ENCODE peak calls at places on chromosomes 13 and 19, in five cellular contexts. A is transverse colon, Y is psoas muscle, X is aorta, G is OCI-LY7. D is an unnamed sample.

GRCh38 chr19:16587031-16588023 is 15.1 kb upstream of the SLC35E1 start:
- DNase-seq in A (peak; percentile 66), Y (no peak), X (peak; percentile 78), G (peak; percentile 93), D (no peak)

GRCh38 chr13:20720499-20720898 is 17.0 kb downstream of the IL17D start:
- DNase-seq in A (no peak), Y (no peak), X (no peak), G (no peak), D (no peak)

GRCh38 chr19:6754136-6754535 is 13.1 kb downstream of the SH2D3A start:
- DNase-seq in A (no peak), Y (no peak), X (no peak), G (no peak), D (no peak)

GRCh38 chr19:4624301-4624700 is 15.0 kb upstream of the TNFAIP8L1 start:
- DNase-seq in A (no peak), Y (no peak), X (no peak), G (no peak), D (no peak)

GRCh38 chr19:4521170-4521887 is 3.0 kb upstream of the PLIN4 start:
- DNase-seq in A (no peak), Y (no peak), X (no peak), G (no peak), D (no peak)

GRCh38 chr19:6138066-6138465 is 2.6 kb downstream of the ACSBG2 start:
- DNase-seq in A (no peak), Y (no peak), X (no peak), G (no peak), D (no peak)

GRCh38 chr13:28717170-28717569 is 1.6 kb downstream of the SLC46A3 start:
- DNase-seq in A (no peak), Y (no peak), X (no peak), G (no peak), D (no peak)

GRCh38 chr19:10718205-10719196 is 622 bp downstream of the DNM2 start:
- DNase-seq in A (peak; percentile 41), Y (peak; percentile 77), X (peak; percentile 65), G (peak; percentile 63), D (peak; percentile 53)

GRCh38 chr19:53467503-53468262 is at the start of gene ZNF813:
- DNase-seq in A (peak; percentile 98), Y (peak; percentile 94), X (peak; percentile 98), G (peak; percentile 88), D (peak; percentile 91)

GRCh38 chr19:3893509-3894179 is 13.2 kb downstream of the ATCAY start:
- DNase-seq in A (no peak), Y (no peak), X (no peak), G (no peak), D (no peak)

GRCh38 chr19:41707502-41707812 is 969 bp upstream of the CEACAM5 start:
- DNase-seq in A (peak; percentile 44), Y (no peak), X (no peak), G (no peak), D (no peak)

GRCh38 chr13:39965309-39965708 is 309.8 kb downstream of the COG6 start:
- DNase-seq in A (no peak), Y (no peak), X (no peak), G (no peak), D (no peak)

GRCh38 chr19:56217039-56217949 is 15.2 kb downstream of the ZSCAN5C start:
- DNase-seq in A (no peak), Y (no peak), X (peak; percentile 48), G (no peak), D (peak; percentile 52)

GRCh38 chr19:13764821-13765394 is 586 bp downstream of the MRI1 start:
- DNase-seq in A (peak; percentile 42), Y (peak; percentile 60), X (no peak), G (no peak), D (no peak)
- H3K27ac ChIP-seq in A (peak overlapping the region; percentile 75), Y (peak overlapping the region; percentile 66), X (no peak overlapping the region), G (no peak overlapping the region), D (no peak overlapping the region)

GRCh38 chr13:33519561-33520479 is 234.3 kb upstream of the STARD13 start:
- DNase-seq in A (no peak), Y (no peak), X (no peak), G (no peak), D (no peak)
- H3K27ac ChIP-seq in A (peak overlapping the region; percentile 5), Y (no peak overlapping the region), X (no peak overlapping the region), G (no peak overlapping the region), D (no peak overlapping the region)

GRCh38 chr19:57888107-57888493 is 737 bp downstream of the ZNF814 start:
- DNase-seq in A (no peak), Y (no peak), X (no peak), G (peak; percentile 5), D (no peak)

GRCh38 chr19:57888494-57889231 is at the start of gene ZNF814:
- DNase-seq in A (peak; percentile 86), Y (peak; percentile 88), X (peak; percentile 74), G (peak; percentile 92), D (peak; percentile 89)

GRCh38 chr19:57886046-57886445 is 2.8 kb downstream of the ZNF814 start:
- DNase-seq in A (no peak), Y (no peak), X (no peak), G (no peak), D (no peak)

DNA sequence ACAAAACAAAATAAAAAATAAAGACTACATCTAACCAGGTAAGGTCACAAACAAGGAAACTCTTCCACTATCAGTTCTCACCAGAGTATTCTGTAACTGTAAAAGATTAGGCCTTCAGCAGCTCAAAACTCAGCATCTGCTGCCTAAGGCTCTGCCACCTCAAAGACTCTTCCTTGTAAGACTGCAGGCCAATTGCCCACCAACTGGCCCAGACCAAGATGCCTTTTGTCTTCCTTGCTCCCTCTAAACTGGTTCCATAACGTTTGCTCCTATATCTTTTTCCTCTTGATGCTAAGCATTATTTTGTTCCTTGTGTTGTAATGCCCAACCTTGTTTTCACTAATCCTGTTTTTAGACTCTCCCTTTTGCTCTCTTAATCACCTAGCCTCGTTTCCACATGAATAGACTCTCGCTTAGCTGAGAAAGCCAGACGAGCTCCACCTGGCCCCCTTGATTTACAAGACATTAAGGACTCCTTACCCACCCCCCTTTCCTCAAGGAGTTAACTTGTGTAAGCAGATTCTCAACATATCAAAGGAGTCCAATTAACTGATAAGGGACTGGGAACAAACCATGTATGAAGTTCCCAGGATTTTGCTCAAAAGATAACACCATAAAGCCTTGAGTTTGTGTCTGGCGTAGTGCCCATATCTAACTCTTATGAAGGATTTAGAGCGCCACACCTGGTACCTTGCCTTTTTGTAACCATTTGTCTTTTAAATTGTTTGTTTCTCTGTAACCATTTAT is 1.5 kb downstream of the ZNF814 start:
- DNase-seq in A (peak; percentile 12), Y (no peak), X (no peak), G (no peak), D (no peak)
- H3K27ac ChIP-seq in A (peak overlapping the region; percentile 74), Y (no peak overlapping the region), X (no peak overlapping the region), G (no peak overlapping the region), D (no peak overlapping the region)

DNA sequence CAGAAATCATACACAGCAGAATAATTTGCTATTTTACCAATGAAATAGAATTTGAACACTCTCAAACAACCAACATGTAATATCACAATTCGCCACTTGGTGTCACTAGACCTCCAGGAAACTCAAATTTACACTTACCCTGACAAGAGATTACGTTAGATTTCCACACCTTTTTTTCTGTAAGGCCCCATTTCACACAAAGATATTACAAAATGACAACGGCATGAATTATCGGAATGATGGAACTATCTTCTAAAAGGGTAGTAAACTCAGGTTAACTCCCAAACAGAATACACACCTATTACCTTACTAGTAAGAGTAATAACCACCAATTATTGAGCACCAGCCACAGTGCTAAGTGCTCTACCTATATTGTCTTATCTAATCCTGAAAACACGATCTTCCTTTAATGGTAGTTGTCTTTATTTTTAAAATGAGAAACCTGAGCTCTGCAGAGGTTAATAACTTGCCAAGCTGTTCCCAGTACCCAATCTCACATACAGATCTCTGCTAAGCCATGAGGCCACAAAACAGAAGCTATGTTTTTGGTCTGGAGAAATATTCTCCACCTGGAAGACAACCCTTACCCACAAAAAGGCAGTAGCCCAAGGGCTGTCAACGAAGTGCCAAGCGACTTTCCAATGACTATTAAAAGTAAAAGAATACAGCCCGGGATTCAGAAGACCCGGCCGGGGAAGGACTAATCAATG is 152.4 kb downstream of the DCLK1 start:
- DNase-seq in A (no peak), Y (no peak), X (no peak), G (peak; percentile 20), D (peak; percentile 60)
- H3K27ac ChIP-seq in A (peak overlapping the region; percentile 49), Y (peak overlapping the region; percentile 71), X (peak overlapping the region; percentile 92), G (no peak overlapping the region), D (no peak overlapping the region)

GRCh38 chr19:50428768-50429463 is 3.8 kb upstream of the MYBPC2 start:
- DNase-seq in A (no peak), Y (no peak), X (no peak), G (no peak), D (no peak)
- H3K27ac ChIP-seq in A (no peak overlapping the region), Y (peak overlapping the region; percentile 66), X (no peak overlapping the region), G (peak overlapping the region; percentile 87), D (no peak overlapping the region)

D was measured in adrenal gland.